ENCODE peak calls at places on chromosomes 5 and 9, in five cellular contexts. A is DMS 273 treated with DMSO at 0.1 percent for 48 hours, N is testis, F is activated gamma-delta T cell treated with Interleukin-2 at 50 U/mL for 16 hours, S is COR-L47. C is an unnamed sample.

GRCh38 chr5:38831909-38832308 is 13.9 kb upstream of the OSMR start:
- DNase-seq in S (no peak), A (no peak), N (no peak), F (no peak), C (no peak)

GRCh38 chr5:10633271-10634049 is 69.6 kb downstream of the ANKRD33B start:
- DNase-seq in S (no peak), A (no peak), F (no peak), N (no peak), C (peak)

GRCh38 chr9:122536138-122536537 is 9.0 kb upstream of the OR1N1 start:
- DNase-seq in A (no peak), N (no peak), F (no peak), S (no peak), C (no peak)

GRCh38 chr9:87111010-87111409 is 163.7 kb upstream of the GAS1 start:
- DNase-seq in N (no peak), S (no peak), A (no peak), F (no peak), C (no peak)

GRCh38 chr9:98807070-98807810 is at the start of gene GALNT12:
- DNase-seq in N (no peak), A (no peak), S (peak), F (peak), C (no peak)

GRCh38 chr5:36138900-36139683 is 12.6 kb downstream of the LMBRD2 start:
- DNase-seq in N (no peak), S (no peak), F (no peak), A (no peak), C (no peak)

GRCh38 chr9:121902483-121903135 is 190.5 kb downstream of the TTLL11 start:
- DNase-seq in N (no peak), F (no peak), S (no peak), A (no peak), C (no peak)

GRCh38 chr9:107216331-107216730 is 66.7 kb upstream of the RAD23B start:
- DNase-seq in S (no peak), A (no peak), F (no peak), N (no peak), C (no peak)

GRCh38 chr5:130282044-130282443 is 377.8 kb downstream of the CHSY3 start:
- DNase-seq in N (no peak), S (no peak), F (no peak), A (no peak), C (no peak)

GRCh38 chr9:134913041-134913712 is 4.5 kb downstream of the FCN1 start:
- DNase-seq in F (no peak), N (no peak), A (no peak), S (no peak), C (no peak)

GRCh38 chr5:167049043-167049663 is 1242.3 kb upstream of the WWC1 start:
- DNase-seq in F (no peak), S (peak), A (no peak), N (peak), C (no peak)

GRCh38 chr9:655875-656274 is 185.6 kb upstream of the DMRT1 start:
- DNase-seq in F (no peak), A (no peak), N (peak), S (no peak), C (no peak)

GRCh38 chr9:14730367-14730958 is 7.9 kb upstream of the CER1 start:
- DNase-seq in A (no peak), S (no peak), N (no peak), F (no peak), C (no peak)

GRCh38 chr5:177601577-177602457 is 1.9 kb downstream of the B4GALT7 start:
- DNase-seq in S (no peak), A (no peak), N (peak), F (no peak), C (no peak)

GRCh38 chr9:132572921-132573320 is 9.5 kb upstream of the BARHL1 start:
- DNase-seq in N (no peak), F (no peak), A (no peak), S (no peak), C (no peak)

GRCh38 chr9:89536145-89536574 is 38.2 kb upstream of the SEMA4D start:
- DNase-seq in F (peak), S (no peak), A (no peak), N (no peak), C (no peak)

GRCh38 chr5:77087484-77088291 is 603 bp upstream of the ZBED3 start:
- DNase-seq in N (peak), A (no peak), S (peak), F (no peak), C (no peak)

C was measured in B cell.